ENCODE peak calls at places on chromosomes 2 and 18, in six cellular contexts. X is IMR-90, D is sigmoid colon, C is ovary, T is upper lobe of right lung, G is coronary artery. S is an unnamed sample.

GRCh38 chr2:9057939-9058761 is 54.7 kb upstream of the MBOAT2 start:
- DNase-seq in X (peak; percentile 89), D (no peak), C (no peak), T (no peak), G (no peak), S (no peak)

GRCh38 chr2:62768615-62769014 is 63.1 kb downstream of the EHBP1 start:
- DNase-seq in X (peak; percentile 27), D (no peak), C (no peak), T (no peak), G (no peak), S (no peak)

GRCh38 chr2:56287974-56288373 is 104.2 kb downstream of the CCDC85A start:
- DNase-seq in X (no peak), D (no peak), C (no peak), T (no peak), G (no peak), S (no peak)

GRCh38 chr2:240205348-240205747 is 64.9 kb upstream of the OTOS start:
- DNase-seq in X (peak; percentile 77), D (peak; percentile 46), C (no peak), T (peak; percentile 48), G (no peak), S (no peak)

GRCh38 chr18:74718312-74718711 is 120.6 kb downstream of the ZNF407 start:
- DNase-seq in X (no peak), D (no peak), C (no peak), T (no peak), G (no peak), S (no peak)

GRCh38 chr2:136444323-136444722 is 321.0 kb upstream of the THSD7B start:
- DNase-seq in X (no peak), D (no peak), C (no peak), T (no peak), G (no peak), S (no peak)

GRCh38 chr2:239368321-239368720 is 32.5 kb downstream of the HDAC4 start:
- DNase-seq in X (no peak), D (peak; percentile 57), C (no peak), T (no peak), G (no peak), S (no peak)

GRCh38 chr18:44198296-44199284 is 482.1 kb upstream of the SETBP1 start:
- DNase-seq in X (no peak), D (no peak), C (no peak), T (peak; percentile 60), G (no peak), S (no peak)

GRCh38 chr2:129479892-129480291 is 499.6 kb upstream of the RAB6C start:
- DNase-seq in X (no peak), D (no peak), C (no peak), T (no peak), G (no peak), S (no peak)

GRCh38 chr2:65539633-65540032 is 107.2 kb upstream of the SPRED2 start:
- DNase-seq in X (no peak), D (no peak), C (no peak), T (no peak), G (no peak), S (no peak)

GRCh38 chr2:45736757-45737704 is 85.6 kb downstream of the PRKCE start:
- DNase-seq in X (peak; percentile 61), D (no peak), C (no peak), T (no peak), G (no peak), S (no peak)
- H3K27ac ChIP-seq in X (no peak overlapping the region), D (peak overlapping the region; percentile 59), C (no peak overlapping the region), T (no peak overlapping the region), G (no peak overlapping the region), S (no peak overlapping the region)

DNA sequence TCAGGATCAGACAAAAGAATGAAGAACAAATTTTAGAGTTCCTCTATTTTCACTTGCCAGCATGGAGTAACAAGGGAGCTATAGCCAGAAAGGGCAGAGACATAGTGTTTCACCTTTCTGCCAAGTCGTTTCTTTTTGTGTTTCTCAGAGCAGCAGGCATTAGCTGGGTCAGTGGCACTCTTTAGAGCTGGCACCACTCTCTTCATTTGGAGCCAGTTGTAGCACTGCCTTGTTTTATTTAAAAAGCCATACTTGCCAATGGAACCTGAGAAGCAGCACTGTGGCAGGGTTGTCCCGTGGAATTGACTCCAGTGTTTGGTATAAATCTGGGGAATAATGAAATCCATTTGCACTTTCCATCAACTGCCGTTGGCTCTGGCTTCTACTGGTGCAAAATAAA is 64.0 kb downstream of the LRRTM4 start:
- DNase-seq in X (no peak), D (no peak), C (no peak), T (no peak), G (no peak), S (no peak)
- H3K27ac ChIP-seq in X (no peak overlapping the region), D (no peak overlapping the region), C (no peak overlapping the region), T (no peak overlapping the region), G (no peak overlapping the region), S (no peak overlapping the region)

GRCh38 chr2:85395912-85396475 is 14.2 kb downstream of the CAPG start:
- DNase-seq in X (no peak), D (peak; percentile 51), C (no peak), T (no peak), G (no peak), S (no peak)

GRCh38 chr2:85390941-85391669 is 19.1 kb downstream of the CAPG start:
- DNase-seq in X (peak; percentile 23), D (peak; percentile 83), C (no peak), T (peak; percentile 82), G (peak; percentile 67), S (no peak)

GRCh38 chr2:85394976-85395375 is 15.2 kb downstream of the CAPG start:
- DNase-seq in X (no peak), D (no peak), C (no peak), T (peak; percentile 48), G (peak; percentile 53), S (no peak)

GRCh38 chr2:85394256-85394655 is 15.9 kb downstream of the CAPG start:
- DNase-seq in X (no peak), D (peak; percentile 71), C (no peak), T (peak; percentile 54), G (peak; percentile 76), S (no peak)

GRCh38 chr2:85393836-85394235 is 16.3 kb downstream of the CAPG start:
- DNase-seq in X (peak; percentile 36), D (peak; percentile 33), C (no peak), T (peak; percentile 49), G (peak; percentile 54), S (no peak)
- H3K27ac ChIP-seq in X (no peak overlapping the region), D (no peak overlapping the region), C (no peak overlapping the region), T (no peak overlapping the region), G (peak overlapping the region; percentile 86), S (no peak overlapping the region)

GRCh38 chr2:53945538-53945937 is 25.3 kb downstream of the PSME4 start:
- DNase-seq in X (no peak), D (no peak), C (no peak), T (no peak), G (no peak), S (no peak)
- H3K27ac ChIP-seq in X (no peak overlapping the region), D (no peak overlapping the region), C (no peak overlapping the region), T (no peak overlapping the region), G (no peak overlapping the region), S (no peak overlapping the region)

GRCh38 chr18:13501896-13502295 is 224.5 kb downstream of the FAM210A start:
- DNase-seq in X (no peak), D (peak; percentile 56), C (no peak), T (no peak), G (no peak), S (no peak)
- H3K27ac ChIP-seq in X (no peak overlapping the region), D (peak overlapping the region; percentile 78), C (no peak overlapping the region), T (no peak overlapping the region), G (peak overlapping the region; percentile 79), S (no peak overlapping the region)

GRCh38 chr18:79962835-79963657 is 1.4 kb upstream of the HSBP1L1 start:
- DNase-seq in X (no peak), D (peak; percentile 43), C (no peak), T (no peak), G (no peak), S (no peak)
- H3K27ac ChIP-seq in X (no peak overlapping the region), D (no peak overlapping the region), C (no peak overlapping the region), T (peak overlapping the region; percentile 85), G (no peak overlapping the region), S (no peak overlapping the region)

GRCh38 chr2:180449171-180449570 is 442.1 kb upstream of the CWC22 start:
- DNase-seq in X (no peak), D (no peak), C (no peak), T (no peak), G (no peak), S (no peak)

GRCh38 chr2:180446492-180446891 is 439.4 kb upstream of the CWC22 start:
- DNase-seq in X (no peak), D (no peak), C (no peak), T (no peak), G (no peak), S (no peak)

GRCh38 chr2:180456811-180457210 is 449.7 kb upstream of the CWC22 start:
- DNase-seq in X (no peak), D (no peak), C (no peak), T (no peak), G (no peak), S (no peak)

GRCh38 chr2:180450841-180451240 is 443.7 kb upstream of the CWC22 start:
- DNase-seq in X (no peak), D (no peak), C (no peak), T (no peak), G (no peak), S (no peak)
- H3K27ac ChIP-seq in X (no peak overlapping the region), D (no peak overlapping the region), C (no peak overlapping the region), T (no peak overlapping the region), G (no peak overlapping the region), S (no peak overlapping the region)

DNA sequence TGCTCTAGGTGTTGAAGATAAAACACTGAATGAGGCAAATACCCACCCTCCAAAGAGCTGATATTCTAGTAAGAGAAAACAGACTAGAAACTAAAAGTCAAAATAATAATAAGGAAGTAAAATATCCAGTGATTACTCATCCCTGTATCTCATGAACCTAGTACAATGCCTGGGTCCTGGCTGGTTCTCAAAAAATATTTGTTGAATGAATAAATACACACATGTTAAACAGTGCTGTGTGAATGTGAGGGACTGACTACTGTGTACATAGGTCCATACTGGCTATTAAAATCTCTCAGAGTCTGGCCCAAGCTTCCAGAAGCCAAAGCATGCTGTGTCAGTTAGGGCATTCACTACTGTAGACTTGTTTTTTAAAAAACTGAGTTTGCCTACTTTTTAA is 136.4 kb downstream of the THADA start:
- DNase-seq in X (peak; percentile 74), D (no peak), C (no peak), T (no peak), G (no peak), S (no peak)
- H3K27ac ChIP-seq in X (no peak overlapping the region), D (peak overlapping the region; percentile 70), C (peak overlapping the region; percentile 31), T (no peak overlapping the region), G (peak overlapping the region; percentile 44), S (no peak overlapping the region)

DNA sequence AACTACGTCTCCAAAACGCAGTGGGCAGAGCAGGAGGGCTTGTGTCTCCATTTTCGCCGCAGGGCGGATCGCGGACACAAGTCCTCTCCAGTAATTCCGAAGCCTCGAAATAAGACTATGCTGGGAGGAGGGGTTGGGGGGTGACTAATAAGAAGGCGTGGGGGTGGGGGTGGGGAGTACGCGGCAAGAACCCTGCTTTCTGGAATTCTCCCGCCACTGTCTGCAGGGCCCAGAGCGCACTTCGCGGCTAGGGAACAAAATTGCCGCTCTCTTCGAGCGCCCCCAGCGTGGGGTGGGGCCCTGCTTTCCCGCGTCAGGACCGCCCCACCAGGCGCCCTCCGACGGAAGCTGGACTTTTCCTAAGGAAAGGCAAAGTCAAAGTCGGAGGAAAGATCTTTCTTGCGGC is 12.0 kb downstream of the NR4A2 start:
- DNase-seq in X (peak; percentile 61), D (peak; percentile 67), C (no peak), T (no peak), G (peak; percentile 77), S (no peak)
- H3K27ac ChIP-seq in X (peak overlapping the region; percentile 52), D (peak overlapping the region; percentile 37), C (no peak overlapping the region), T (peak overlapping the region; percentile 27), G (peak overlapping the region; percentile 63), S (no peak overlapping the region)

S was measured in HL-60.